ENCODE peak calls at places on chromosomes 7 and 10, in four cellular contexts. W, Y, I and O are unnamed samples.

GRCh38 chr10:1255166-1255565 is 199.0 kb downstream of the WDR37 start:
- DNase-seq in W (no peak), Y (no peak), I (peak), O (no peak)

GRCh38 chr10:14750900-14751575 is 23.7 kb downstream of the FAM107B start:
- DNase-seq in W (no peak), Y (no peak), I (no peak), O (no peak)

GRCh38 chr10:71769279-71769823 is 4.0 kb downstream of the VSIR start:
- DNase-seq in W (no peak), Y (peak), I (no peak), O (no peak)

GRCh38 chr7:31371621-31372020 is 31.1 kb upstream of the NEUROD6 start:
- DNase-seq in W (no peak), Y (no peak), I (no peak), O (no peak)

GRCh38 chr10:62244785-62245595 is 23.7 kb downstream of the RTKN2 start:
- DNase-seq in W (no peak), Y (peak), I (no peak), O (no peak)

GRCh38 chr10:123606006-123606405 is 60.1 kb upstream of the GPR26 start:
- DNase-seq in W (no peak), Y (no peak), I (no peak), O (no peak)

GRCh38 chr10:63071145-63071544 is 62.0 kb upstream of the NRBF2 start:
- DNase-seq in W (no peak), Y (no peak), I (no peak), O (no peak)

GRCh38 chr7:31758770-31759169 is 71.8 kb downstream of the PPP1R17 start:
- DNase-seq in W (no peak), Y (no peak), I (no peak), O (no peak)

GRCh38 chr10:7107287-7107686 is 303.5 kb downstream of the SFMBT2 start:
- DNase-seq in W (no peak), Y (no peak), I (no peak), O (no peak)

GRCh38 chr7:155258233-155258575 is 39.5 kb upstream of the INSIG1 start:
- DNase-seq in W (no peak), Y (peak), I (no peak), O (no peak)

GRCh38 chr7:82616059-82616723 is 172.6 kb upstream of the CACNA2D1 start:
- DNase-seq in W (no peak), Y (no peak), I (no peak), O (no peak)

GRCh38 chr7:115747174-115747573 is 283.4 kb downstream of the TFEC start:
- DNase-seq in W (no peak), Y (peak), I (no peak), O (no peak)

GRCh38 chr7:115754226-115754625 is 276.3 kb downstream of the TFEC start:
- DNase-seq in W (no peak), Y (no peak), I (no peak), O (no peak)

GRCh38 chr7:115749924-115750323 is 280.6 kb downstream of the TFEC start:
- DNase-seq in W (no peak), Y (peak), I (peak), O (no peak)

DNA sequence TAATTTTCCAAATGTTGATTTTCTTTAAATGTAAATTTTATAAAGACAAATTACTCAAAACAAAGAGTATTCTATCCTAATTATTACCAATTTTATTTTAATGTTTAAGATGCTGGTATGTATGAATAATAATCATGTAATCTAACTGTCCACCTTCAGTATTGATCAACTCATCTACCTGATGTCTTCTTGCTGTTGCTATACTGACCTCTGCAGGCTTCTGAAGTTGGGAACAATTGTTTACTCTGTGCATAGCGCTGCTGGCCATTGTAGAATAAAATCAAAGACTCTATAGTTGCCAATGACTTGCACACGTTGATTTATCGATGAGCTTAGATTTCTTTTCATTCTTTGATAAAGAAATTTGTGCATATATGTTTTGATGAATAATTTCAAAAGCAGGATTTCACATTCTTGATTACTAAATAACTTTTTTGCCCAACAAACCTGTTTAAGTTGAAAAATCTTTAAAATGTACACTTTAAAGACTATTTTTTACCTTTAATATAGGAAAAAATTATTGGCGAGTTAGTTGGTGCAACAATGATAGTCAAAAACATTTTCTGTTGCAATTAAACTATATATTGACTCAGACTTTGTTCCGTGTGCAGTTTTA is 282.3 kb downstream of the TFEC start:
- DNase-seq in W (no peak), Y (peak), I (no peak), O (no peak)
- TF ChIP-seq CTCF in W (no peak), Y (peak), I (no peak), O (peak)

GRCh38 chr10:91409869-91410637 is at the start of gene HECTD2:
- DNase-seq in W (peak), Y (peak), I (peak), O (peak)

GRCh38 chr10:91412688-91413087 is 2.5 kb downstream of the HECTD2 start:
- DNase-seq in W (no peak), Y (no peak), I (no peak), O (no peak)

GRCh38 chr10:91409069-91409868 is 875 bp upstream of the HECTD2 start:
- DNase-seq in W (peak), Y (peak), I (peak), O (no peak)

GRCh38 chr10:91406322-91406721 is 3.8 kb upstream of the HECTD2 start:
- DNase-seq in W (no peak), Y (no peak), I (no peak), O (no peak)

GRCh38 chr10:91410638-91411367 is 659 bp downstream of the HECTD2 start:
- DNase-seq in W (no peak), Y (peak), I (no peak), O (no peak)
- TF ChIP-seq CTCF in W (no peak), Y (no peak), I (no peak), O (no peak)

GRCh38 chr7:33425385-33425784 is 296.0 kb downstream of the BBS9 start:
- DNase-seq in W (no peak), Y (peak), I (no peak), O (no peak)

GRCh38 chr7:33420311-33420710 is 290.9 kb downstream of the BBS9 start:
- DNase-seq in W (no peak), Y (no peak), I (no peak), O (no peak)

GRCh38 chr7:33421384-33421783 is 292.0 kb downstream of the BBS9 start:
- DNase-seq in W (no peak), Y (peak), I (no peak), O (no peak)

GRCh38 chr7:33422825-33423645 is 293.7 kb downstream of the BBS9 start:
- DNase-seq in W (no peak), Y (no peak), I (no peak), O (no peak)

DNA sequence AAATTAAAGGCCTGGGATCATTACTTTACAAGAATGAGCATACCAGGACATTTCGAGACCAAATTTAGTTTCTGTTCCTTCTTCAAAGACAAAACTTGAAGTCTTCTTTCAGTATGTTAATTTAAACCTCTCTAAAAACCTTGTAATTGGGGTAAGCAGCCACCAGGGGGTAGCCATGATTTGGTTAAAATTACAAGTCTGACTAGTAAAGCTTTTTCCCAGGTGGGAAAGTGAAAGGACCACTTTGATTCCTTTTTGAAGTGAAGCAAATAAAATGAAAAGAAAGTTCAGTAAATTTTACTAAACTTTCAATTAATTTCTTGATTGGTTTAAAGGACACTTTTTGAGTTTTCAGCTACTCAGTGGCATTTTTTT is 294.3 kb downstream of the BBS9 start:
- DNase-seq in W (no peak), Y (no peak), I (no peak), O (no peak)
- TF ChIP-seq CTCF in W (no peak), Y (peak), I (no peak), O (peak)

DNA sequence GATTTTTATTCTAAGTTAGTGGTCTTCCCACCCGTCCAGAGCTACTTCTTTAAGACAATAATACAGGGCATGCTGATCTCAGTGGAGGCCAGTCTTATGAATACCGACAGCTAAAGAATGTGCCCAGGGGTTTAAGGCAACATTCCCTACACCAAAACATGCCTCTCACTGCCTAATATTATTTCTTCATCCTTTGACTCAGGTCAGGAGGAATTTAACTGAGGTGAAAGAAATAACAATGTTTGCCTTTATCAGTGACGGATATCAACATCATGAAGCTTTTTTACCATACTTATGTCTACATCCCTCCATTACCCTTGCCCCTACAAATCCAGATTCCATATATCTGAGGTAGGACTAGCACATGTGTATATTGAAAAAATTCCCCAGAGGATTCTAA is 33.3 kb upstream of the TES start:
- DNase-seq in W (no peak), Y (peak), I (no peak), O (no peak)
- TF ChIP-seq CTCF in W (no peak), Y (no peak), I (no peak), O (no peak)

GRCh38 chr7:68406480-68406879 is 1191.8 kb upstream of the AUTS2 start:
- DNase-seq in W (no peak), Y (no peak), I (no peak), O (no peak)
- TF ChIP-seq CTCF in W (no peak), Y (no peak), I (no peak), O (no peak)

DNA sequence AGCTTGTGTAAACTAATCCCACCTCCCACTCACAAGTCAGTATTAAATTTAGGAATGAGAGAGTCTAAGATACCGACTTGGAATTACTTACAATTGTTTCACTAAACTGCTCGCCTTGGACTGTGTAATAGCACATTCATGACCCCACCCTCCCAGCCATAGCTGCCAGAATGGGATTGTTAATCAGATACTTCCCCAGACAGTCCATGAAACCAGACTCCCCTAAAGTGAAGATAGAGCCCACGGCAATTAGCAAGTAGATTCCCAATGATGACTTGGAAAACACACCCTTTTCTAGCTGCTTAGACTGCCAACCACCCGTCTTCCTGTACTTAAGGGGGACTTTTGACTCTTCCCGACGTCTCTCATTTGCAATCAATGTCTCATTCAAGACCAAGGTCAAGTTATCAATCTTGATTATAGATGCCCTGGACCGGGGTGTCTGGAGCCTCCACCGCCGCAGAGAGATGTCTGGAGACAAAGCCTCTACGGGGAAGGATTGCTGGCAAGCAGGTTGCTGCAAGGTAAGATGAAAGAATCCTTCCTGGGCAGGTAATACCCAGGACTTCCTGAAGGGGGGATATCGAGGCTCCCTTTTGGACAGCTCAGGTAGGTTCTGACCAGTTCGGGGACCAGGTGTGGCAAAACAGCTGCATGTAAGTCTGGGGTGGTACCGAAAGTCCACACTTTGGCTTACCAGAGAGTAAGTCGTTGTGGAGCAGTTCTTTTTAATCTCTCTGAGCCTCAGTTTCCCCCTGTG is 12.6 kb upstream of the CUX1 start:
- DNase-seq in W (no peak), Y (no peak), I (no peak), O (no peak)
- TF ChIP-seq CTCF in W (no peak), Y (peak), I (no peak), O (no peak)

GRCh38 chr7:106704000-106704840 is 43.3 kb upstream of the CCDC71L start:
- DNase-seq in W (no peak), Y (peak), I (no peak), O (no peak)
- TF ChIP-seq CTCF in W (no peak), Y (no peak), I (no peak), O (no peak)